ENCODE peak calls at places on chromosomes 6 and 20, in eight cellular contexts. W is activated CD8-positive, alpha-beta T cell treated with anti-CD3 and anti-CD28 coated beads for 36 hours; P is left cardiac atrium; X is PC-3; M is sciatic nerve; J is CD4-positive, CD25-positive, alpha-beta regulatory T cell; U is upper lobe of right lung; B is psoas muscle. S is an unnamed sample.

GRCh38 chr6:90072501-90072900 is 178.2 kb downstream of the GJA10 start:
- ATAC-seq in P (no peak), X (no peak), M (no peak), W (peak; percentile 17), J (no peak), B (no peak), U (no peak), S (no peak)

GRCh38 chr6:41622210-41622990 is 15.9 kb upstream of the MDFI start:
- ATAC-seq in U (no peak), J (no peak), X (no peak), M (no peak), W (no peak), B (no peak), P (no peak), S (no peak)

GRCh38 chr6:41269716-41270115 is 16.8 kb downstream of the TREM1 start:
- ATAC-seq in J (no peak), U (no peak), X (no peak), B (no peak), W (no peak), M (no peak), P (no peak), S (no peak)

GRCh38 chr20:25338112-25339023 is 52.3 kb downstream of the ABHD12 start:
- ATAC-seq in M (peak; percentile 72), J (no peak), B (no peak), P (peak; percentile 65), W (no peak), U (peak; percentile 32), X (peak; percentile 58), S (no peak)

GRCh38 chr20:2899243-2899642 is 26.0 kb downstream of the PTPRA start:
- ATAC-seq in P (no peak), M (no peak), J (no peak), U (no peak), B (no peak), X (no peak), W (peak; percentile 95), S (no peak)

GRCh38 chr6:157151029-157151428 is 172.3 kb downstream of the TMEM242 start:
- ATAC-seq in B (no peak), X (no peak), P (peak; percentile 26), M (no peak), W (no peak), J (no peak), U (no peak), S (no peak)

GRCh38 chr6:30781362-30781696 is 37.0 kb upstream of the IER3 start:
- ATAC-seq in P (peak; percentile 67), W (no peak), U (peak; percentile 40), M (no peak), X (no peak), J (no peak), B (peak; percentile 50), S (peak; percentile 44)

GRCh38 chr6:47737406-47737805 is 39.0 kb downstream of the ADGRF4 start:
- ATAC-seq in U (no peak), W (no peak), B (peak; percentile 55), M (peak; percentile 32), J (no peak), P (peak; percentile 75), X (no peak), S (no peak)

GRCh38 chr20:58661298-58662141 is 10.4 kb downstream of the STX16 start:
- ATAC-seq in X (no peak), W (peak; percentile 50), U (peak; percentile 53), M (no peak), J (peak; percentile 82), P (peak; percentile 18), B (no peak), S (no peak)

GRCh38 chr6:23320588-23320987 is 751.2 kb downstream of the HDGFL1 start:
- ATAC-seq in P (no peak), U (no peak), J (no peak), B (no peak), W (no peak), X (no peak), M (no peak), S (no peak)

GRCh38 chr6:108417027-108417426 is 122.2 kb downstream of the AFG1L start:
- ATAC-seq in J (no peak), U (no peak), X (no peak), M (no peak), P (no peak), W (no peak), B (no peak), S (no peak)

GRCh38 chr6:36851149-36851614 is 11.9 kb upstream of the CPNE5 start:
- ATAC-seq in X (peak; percentile 22), W (no peak), J (no peak), P (peak; percentile 4), M (peak; percentile 56), B (peak; percentile 5), U (peak; percentile 56), S (peak; percentile 57)

GRCh38 chr6:100417037-100417436 is 47.7 kb downstream of the SIM1 start:
- ATAC-seq in J (no peak), W (no peak), M (no peak), U (no peak), X (no peak), B (no peak), P (no peak), S (no peak)

GRCh38 chr6:149905911-149906371 is 8.0 kb upstream of the RAET1E start:
- ATAC-seq in W (no peak), P (no peak), B (no peak), J (no peak), U (no peak), X (no peak), M (no peak), S (no peak)

GRCh38 chr6:119129968-119130484 is 51.6 kb upstream of the FAM184A start:
- ATAC-seq in W (no peak), U (no peak), M (no peak), X (peak; percentile 78), P (peak; percentile 53), J (no peak), B (no peak), S (peak; percentile 70)

GRCh38 chr6:132483779-132484679 is 28.9 kb downstream of the STX7 start:
- ATAC-seq in X (peak; percentile 77), W (peak; percentile 67), B (peak; percentile 61), J (peak; percentile 66), M (peak; percentile 90), U (peak; percentile 82), P (peak; percentile 79), S (peak; percentile 91)

GRCh38 chr6:142796024-142796423 is 149.0 kb downstream of the HIVEP2 start:
- ATAC-seq in B (no peak), M (no peak), U (peak; percentile 62), P (no peak), J (peak; percentile 52), X (no peak), W (no peak), S (no peak)

GRCh38 chr20:364905-365794 is 15.4 kb upstream of the TRIB3 start:
- ATAC-seq in W (peak; percentile 31), X (peak; percentile 61), M (no peak), J (no peak), U (no peak), P (no peak), B (no peak), S (no peak)

GRCh38 chr6:20906938-20907337 is 372.7 kb downstream of the CDKAL1 start:
- ATAC-seq in M (peak; percentile 78), B (no peak), J (no peak), X (no peak), W (no peak), U (no peak), P (peak; percentile 29), S (no peak)

GRCh38 chr6:7236312-7237209 is 76.4 kb downstream of the SSR1 start:
- ATAC-seq in W (peak; percentile 18), B (peak; percentile 30), P (peak; percentile 60), U (peak; percentile 55), J (peak; percentile 25), M (peak; percentile 44), X (peak; percentile 78), S (no peak)

GRCh38 chr20:14919473-14920157 is 582.2 kb upstream of the FLRT3 start:
- ATAC-seq in W (no peak), P (no peak), J (no peak), X (peak; percentile 49), M (peak; percentile 46), U (peak; percentile 91), B (no peak), S (peak; percentile 13)

GRCh38 chr20:35711588-35712209 is 12.5 kb downstream of the ROMO1 start:
- ATAC-seq in U (no peak), W (peak; percentile 76), J (no peak), P (no peak), M (no peak), B (no peak), X (no peak), S (no peak)

GRCh38 chr6:39003072-39003471 is 45.5 kb upstream of the GLP1R start:
- ATAC-seq in J (no peak), X (no peak), P (no peak), U (no peak), M (no peak), W (no peak), B (no peak), S (no peak)

GRCh38 chr6:162849269-162849668 is 121.5 kb downstream of the PACRG start:
- ATAC-seq in P (no peak), J (no peak), M (peak; percentile 44), W (no peak), X (no peak), U (no peak), B (no peak), S (peak; percentile 45)

GRCh38 chr6:143680157-143680556 is 2.4 kb downstream of the PHACTR2 start:
- ATAC-seq in W (no peak), M (no peak), U (no peak), J (no peak), B (no peak), X (no peak), P (no peak), S (no peak)

GRCh38 chr6:113953346-113953745 is 17.6 kb downstream of the HDAC2 start:
- ATAC-seq in B (no peak), M (no peak), W (no peak), P (no peak), J (no peak), X (peak; percentile 50), U (no peak), S (no peak)

GRCh38 chr20:18187020-18187419 is 49.4 kb downstream of the KAT14 start:
- ATAC-seq in J (no peak), X (no peak), P (no peak), B (no peak), W (no peak), U (no peak), M (no peak), S (no peak)

GRCh38 chr20:53711333-53712211 is 117.9 kb upstream of the ZNF217 start:
- ATAC-seq in P (no peak), U (no peak), M (no peak), X (peak; percentile 13), B (no peak), J (no peak), W (no peak), S (no peak)

GRCh38 chr6:100117680-100118079 is 123.7 kb upstream of the MCHR2 start:
- ATAC-seq in X (no peak), B (no peak), M (no peak), P (no peak), W (no peak), J (no peak), U (no peak), S (no peak)

GRCh38 chr6:36944650-36945049 is 9.9 kb upstream of the PI16 start:
- ATAC-seq in J (no peak), W (peak; percentile 20), P (no peak), U (no peak), B (no peak), M (no peak), X (no peak), S (no peak)

GRCh38 chr6:24330137-24330732 is 27.6 kb downstream of the DCDC2 start:
- ATAC-seq in W (no peak), P (no peak), U (no peak), J (no peak), X (no peak), B (no peak), M (no peak), S (no peak)

GRCh38 chr20:62377615-62378085 is 9.3 kb upstream of the RPS21 start:
- ATAC-seq in B (no peak), W (no peak), U (peak; percentile 7), J (no peak), P (peak; percentile 30), M (no peak), X (no peak), S (no peak)

GRCh38 chr6:44233560-44234100 is 10.2 kb downstream of the SLC29A1 start:
- ATAC-seq in B (no peak), U (no peak), M (no peak), X (no peak), P (peak; percentile 0), W (no peak), J (no peak), S (no peak)

GRCh38 chr6:160685762-160686450 is 16.1 kb upstream of the PLG start:
- ATAC-seq in J (no peak), X (no peak), B (no peak), M (no peak), U (no peak), W (no peak), P (no peak), S (no peak)

S was measured in SK-N-SH treated with all-trans-retinoic acid at 6 μM for 48 hours.